ENCODE peak calls at places on chromosomes 1 and 21, in nine cellular contexts. Z is colonic mucosa; F is neural progenitor cell; S is AG04449; R is left ventricle myocardium superior; D is heart right ventricle; U is stimulated activated CD4-positive, alpha-beta T cell treated with anti-CD3 and anti-CD28 coated beads, Interleukin-2, amount 100 ng/mL, for 48 hours; V is MCF 10A; W is epithelial cell of proximal tubule. G is an unnamed sample.

GRCh38 chr1:178464141-178464540 is 32.6 kb downstream of the CLEC20A start:
- DNase-seq in S (no peak), Z (no peak), W (no peak), D (no peak), V (no peak), R (no peak), F (no peak), U (no peak), G (no peak)

GRCh38 chr21:25848309-25848708 is 113.5 kb downstream of the GABPA start:
- DNase-seq in D (no peak), W (no peak), S (no peak), U (no peak), F (no peak), V (no peak), Z (no peak), R (no peak), G (no peak)

GRCh38 chr1:24621121-24621520 is 22.0 kb upstream of the SRRM1 start:
- DNase-seq in U (no peak), W (no peak), S (no peak), F (no peak), V (no peak), D (no peak), R (no peak), Z (no peak), G (no peak)

GRCh38 chr1:6414881-6415280 is 4.8 kb downstream of the HES2 start:
- DNase-seq in F (no peak), V (no peak), Z (peak), R (no peak), S (no peak), W (no peak), D (no peak), U (no peak), G (no peak)

GRCh38 chr21:33948096-33948950 is 32.7 kb upstream of the ATP5PO start:
- DNase-seq in Z (peak), F (peak), W (no peak), V (no peak), U (peak), R (peak), S (no peak), D (peak), G (no peak)

GRCh38 chr1:169572184-169572583 is 14.1 kb downstream of the F5 start:
- DNase-seq in Z (no peak), D (no peak), S (no peak), V (no peak), F (no peak), W (peak), R (no peak), U (no peak), G (no peak)

GRCh38 chr1:101748077-101748476 is 248.6 kb downstream of the OLFM3 start:
- DNase-seq in F (no peak), D (no peak), W (no peak), V (no peak), U (no peak), S (no peak), R (no peak), Z (no peak), G (no peak)

GRCh38 chr1:161198877-161199431 is at the start of gene ADAMTS4:
- DNase-seq in R (peak), S (peak), W (no peak), D (peak), U (no peak), V (peak), Z (peak), F (peak), G (no peak)

GRCh38 chr1:230502306-230502705 is 76.2 kb upstream of the PGBD5 start:
- DNase-seq in Z (no peak), D (no peak), R (no peak), F (no peak), V (no peak), U (no peak), W (no peak), S (no peak), G (no peak)

GRCh38 chr1:64084451-64084850 is 119.0 kb upstream of the UBE2U start:
- DNase-seq in Z (no peak), S (no peak), D (no peak), F (no peak), U (no peak), V (no peak), R (no peak), W (no peak), G (no peak)

GRCh38 chr1:47725000-47725731 is 272.0 kb downstream of the TRABD2B start:
- DNase-seq in Z (peak), R (peak), F (peak), D (no peak), W (no peak), U (no peak), V (no peak), S (no peak), G (no peak)

GRCh38 chr1:119115301-119115700 is 25.2 kb downstream of the WARS2 start:
- DNase-seq in W (no peak), S (no peak), Z (no peak), R (no peak), F (no peak), U (no peak), V (no peak), D (no peak), G (no peak)

GRCh38 chr21:26199471-26199870 is 28.9 kb upstream of the APP start:
- DNase-seq in Z (no peak), R (no peak), D (no peak), S (peak), U (no peak), V (peak), W (no peak), F (no peak), G (no peak)

GRCh38 chr1:185934476-185935189 is 200.4 kb downstream of the HMCN1 start:
- DNase-seq in S (peak), V (peak), U (no peak), R (no peak), W (peak), Z (no peak), F (no peak), D (no peak), G (no peak)

GRCh38 chr1:211384524-211384923 is 57.9 kb downstream of the TRAF5 start:
- DNase-seq in V (no peak), F (no peak), D (no peak), W (no peak), Z (no peak), U (no peak), S (no peak), R (no peak), G (no peak)

GRCh38 chr1:173453982-173454381 is 23.2 kb upstream of the PRDX6 start:
- DNase-seq in U (no peak), R (no peak), W (no peak), V (no peak), F (no peak), S (no peak), D (no peak), Z (no peak), G (no peak)

GRCh38 chr1:7042322-7043231 is 257.3 kb downstream of the CAMTA1 start:
- DNase-seq in U (no peak), S (no peak), R (no peak), D (no peak), V (peak), Z (no peak), W (no peak), F (peak), G (peak)

G was measured in GM12891.